ENCODE peak calls at places on chromosomes 16 and 17, in nine cellular contexts. A, P, C, Q, X, G, H, E and D are unnamed samples.

GRCh38 chr16:74107795-74108610 is 188.6 kb upstream of the PSMD7 start:
- DNase-seq in X (peak; percentile 80), G (peak; percentile 29), A (peak; percentile 60), H (no peak), P (no peak), E (no peak), C (no peak), Q (peak; percentile 2), D (no peak)

GRCh38 chr17:79942591-79943353 is 92.9 kb downstream of the TBC1D16 start:
- DNase-seq in P (no peak), C (peak; percentile 28), G (peak; percentile 49), X (no peak), E (no peak), A (no peak), Q (peak; percentile 18), H (peak; percentile 86), D (peak; percentile 70)

GRCh38 chr17:82101767-82102679 is 4.0 kb upstream of the FASN start:
- DNase-seq in A (no peak), X (peak; percentile 29), Q (no peak), E (no peak), P (no peak), C (peak; percentile 35), G (no peak), H (no peak), D (no peak)

GRCh38 chr17:79988163-79988971 is 47.3 kb downstream of the TBC1D16 start:
- DNase-seq in P (peak; percentile 55), E (no peak), H (peak; percentile 72), X (no peak), C (no peak), Q (peak; percentile 89), A (peak; percentile 83), G (peak; percentile 60), D (peak; percentile 71)

GRCh38 chr17:19725486-19725885 is 9.1 kb upstream of the SLC47A2 start:
- DNase-seq in A (no peak), G (no peak), C (no peak), X (no peak), E (no peak), P (no peak), Q (no peak), H (no peak), D (no peak)

GRCh38 chr17:65278050-65278819 is 141.1 kb downstream of the RGS9 start:
- DNase-seq in X (peak; percentile 87), E (no peak), C (peak; percentile 21), Q (peak; percentile 62), A (peak; percentile 80), P (no peak), H (no peak), G (peak; percentile 84), D (no peak)

GRCh38 chr16:28263305-28263704 is 29.0 kb upstream of the SBK1 start:
- DNase-seq in H (no peak), E (no peak), A (no peak), P (no peak), X (no peak), Q (no peak), C (no peak), G (no peak), D (no peak)

GRCh38 chr16:72105978-72106377 is 12.3 kb downstream of the DHX38 start:
- DNase-seq in Q (no peak), E (no peak), A (no peak), X (no peak), P (no peak), G (peak; percentile 42), C (no peak), H (peak; percentile 50), D (no peak)

DNA sequence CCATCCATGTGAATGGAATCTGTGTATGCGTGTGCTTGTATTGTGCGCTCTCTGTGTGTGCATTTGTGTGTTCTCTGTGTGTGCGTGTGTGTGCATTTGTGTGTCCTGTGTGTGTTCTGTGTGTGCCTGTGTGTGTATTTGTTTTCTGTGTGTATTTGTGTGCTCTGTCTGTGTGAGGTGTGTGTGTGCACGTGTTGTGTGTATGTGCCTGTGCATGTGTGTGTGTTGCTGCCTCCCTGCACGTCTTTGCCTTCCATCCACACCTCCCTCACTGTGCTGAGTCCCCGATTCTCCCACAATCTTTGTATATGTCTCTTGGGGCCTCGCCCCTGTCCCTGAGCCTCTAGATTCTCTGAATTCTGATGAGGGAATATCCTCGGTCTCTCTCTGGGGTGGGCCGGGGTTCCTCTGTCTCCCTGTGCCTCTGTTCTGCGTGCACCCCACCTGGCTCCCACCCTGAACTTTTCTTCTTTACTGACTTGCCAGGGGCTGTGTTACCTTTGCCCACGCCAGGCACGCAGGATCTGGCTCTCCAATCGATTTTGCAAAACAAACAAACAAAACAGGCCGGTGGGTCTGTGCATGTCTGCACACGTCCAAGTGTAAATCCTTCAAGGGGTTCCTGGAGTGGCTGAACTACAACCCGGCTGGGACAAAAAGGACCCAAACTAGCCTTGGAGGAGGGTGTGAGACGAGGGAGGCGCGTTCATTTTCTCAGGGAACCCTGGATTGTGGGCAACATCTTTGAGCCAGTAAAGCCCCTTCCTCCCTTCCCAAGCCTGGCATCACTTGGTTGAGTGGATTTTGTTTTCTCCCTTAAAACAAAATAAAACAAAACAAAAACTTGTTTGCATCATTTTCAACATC is 8.1 kb upstream of the FOXF1 start:
- DNase-seq in H (no peak), G (no peak), X (no peak), E (no peak), Q (no peak), P (no peak), A (no peak), C (no peak), D (no peak)
- H3K4me3 ChIP-seq in H (no peak overlapping the region), G (no peak overlapping the region), X (no peak overlapping the region), E (no peak overlapping the region), Q (no peak overlapping the region), P (peak overlapping the region; percentile 22), A (no peak overlapping the region), C (no peak overlapping the region), D (peak overlapping the region; percentile 95)

DNA sequence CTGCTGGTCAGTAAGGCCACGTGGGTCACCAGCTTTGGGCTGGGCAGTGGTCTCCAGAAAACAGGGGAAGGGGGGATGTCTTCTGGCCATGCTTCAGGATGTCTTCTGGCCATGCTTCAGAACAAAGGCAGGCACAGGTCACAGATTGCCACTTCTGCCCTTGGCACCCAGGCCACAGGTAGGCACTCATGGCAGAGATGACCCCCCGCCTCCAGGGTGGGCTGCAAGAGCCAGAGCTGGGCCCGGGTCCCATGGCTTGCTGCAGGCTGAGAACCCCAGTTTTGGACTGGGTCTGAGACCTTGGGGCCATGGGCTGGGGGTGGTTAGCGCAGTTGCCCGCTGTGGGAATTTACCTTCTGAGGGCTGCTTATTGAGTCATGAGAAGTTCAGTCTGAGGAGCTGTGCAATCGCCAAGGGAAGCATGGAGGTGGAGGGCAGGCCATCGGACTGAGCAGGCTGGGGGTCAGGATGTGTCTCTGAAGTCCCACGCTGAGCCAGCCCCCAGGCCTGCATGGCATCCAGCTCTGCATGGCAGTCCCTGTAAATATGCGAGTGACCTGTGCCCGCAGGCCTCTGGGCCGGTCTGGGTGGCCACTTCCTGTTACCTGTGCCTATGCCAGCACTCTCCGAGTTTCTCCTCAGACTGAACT is 1.6 kb downstream of the ANKRD13B start:
- DNase-seq in X (no peak), C (no peak), H (no peak), Q (no peak), P (no peak), G (no peak), E (no peak), A (no peak), D (no peak)
- H3K4me3 ChIP-seq in X (no peak overlapping the region), C (peak overlapping the region; percentile 84), H (no peak overlapping the region), Q (no peak overlapping the region), P (peak overlapping the region; percentile 64), G (no peak overlapping the region), E (no peak overlapping the region), A (no peak overlapping the region), D (peak overlapping the region; percentile 74)

GRCh38 chr17:48542956-48543853 is 1.7 kb downstream of the HOXB2 start:
- DNase-seq in Q (peak; percentile 67), E (peak; percentile 44), A (peak; percentile 62), H (no peak), X (peak; percentile 72), P (no peak), G (peak; percentile 87), C (peak; percentile 62), D (peak; percentile 83)

GRCh38 chr17:48541036-48541573 is 3.8 kb downstream of the HOXB2 start:
- DNase-seq in Q (peak; percentile 32), C (no peak), X (no peak), P (no peak), E (no peak), H (no peak), G (no peak), A (no peak), D (no peak)

GRCh38 chr17:48541574-48542113 is 3.3 kb downstream of the HOXB2 start:
- DNase-seq in E (peak; percentile 37), A (no peak), C (peak; percentile 77), H (no peak), X (no peak), Q (peak; percentile 69), P (no peak), G (peak; percentile 82), D (peak; percentile 94)

GRCh38 chr17:48543854-48544355 is 1.0 kb downstream of the HOXB2 start:
- DNase-seq in C (no peak), X (no peak), P (no peak), Q (no peak), E (no peak), H (no peak), G (no peak), A (no peak), D (no peak)

DNA sequence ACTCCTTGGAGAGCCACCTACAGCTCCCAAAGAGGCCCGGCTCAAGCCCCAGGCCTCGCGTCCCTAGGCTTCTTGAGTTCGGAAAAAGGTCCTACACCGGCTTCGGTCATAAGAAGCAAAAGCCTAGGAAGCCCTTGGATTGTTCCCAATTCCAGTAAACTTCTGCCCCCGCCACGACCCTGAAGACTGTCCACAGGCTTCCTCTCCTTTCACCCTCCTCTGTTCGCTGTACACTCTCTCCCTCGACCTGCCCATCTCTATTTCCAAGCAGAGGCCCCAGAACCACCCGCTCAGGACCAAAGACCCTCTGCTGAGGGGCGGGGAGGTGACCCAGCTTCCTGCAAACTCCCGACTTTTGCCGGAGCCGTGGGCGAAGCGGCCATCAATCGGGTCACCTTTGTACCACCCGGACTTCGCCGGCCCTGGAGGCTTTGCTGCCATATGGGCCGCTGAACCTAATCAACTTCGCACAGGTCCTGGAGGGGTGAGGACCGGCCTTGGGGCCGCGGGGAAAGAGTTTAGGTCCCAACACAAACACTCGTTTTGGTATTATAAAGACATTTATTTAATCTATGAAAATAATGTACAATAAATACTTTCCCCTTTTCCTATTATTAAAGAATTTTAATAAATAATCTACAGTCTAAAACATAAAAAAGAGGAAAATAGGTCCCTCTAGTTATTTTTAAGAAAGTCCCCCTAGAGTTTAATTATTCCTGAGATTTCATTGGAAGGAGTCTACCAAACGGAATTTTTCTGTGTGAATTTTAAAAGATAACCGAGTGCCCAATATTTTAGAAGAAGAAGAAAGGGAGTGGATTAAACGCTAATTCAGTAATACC is 2.6 kb downstream of the HOXB2 start:
- DNase-seq in G (peak; percentile 58), H (no peak), Q (peak; percentile 34), P (no peak), A (no peak), C (no peak), X (no peak), E (no peak), D (no peak)
- H3K4me3 ChIP-seq in G (peak overlapping the region; percentile 58), H (peak overlapping the region; percentile 52), Q (peak overlapping the region; percentile 96), P (peak overlapping the region; percentile 87), A (peak overlapping the region; percentile 62), C (peak overlapping the region; percentile 85), X (no peak overlapping the region), E (peak overlapping the region; percentile 81), D (peak overlapping the region; percentile 82)

GRCh38 chr17:59149051-59149450 is 5.9 kb downstream of the SKA2 start:
- DNase-seq in Q (peak; percentile 57), P (no peak), H (no peak), E (no peak), X (no peak), G (no peak), A (no peak), C (no peak), D (no peak)

GRCh38 chr17:59152925-59153324 is 2.1 kb downstream of the SKA2 start:
- DNase-seq in Q (no peak), X (no peak), H (no peak), C (no peak), P (no peak), A (no peak), G (no peak), E (no peak), D (no peak)

GRCh38 chr17:59151007-59151406 is 4.0 kb downstream of the SKA2 start:
- DNase-seq in C (no peak), H (no peak), P (no peak), E (no peak), A (no peak), Q (peak; percentile 6), X (no peak), G (no peak), D (no peak)

GRCh38 chr17:59149841-59150511 is 5.0 kb downstream of the SKA2 start:
- DNase-seq in H (no peak), X (no peak), C (no peak), G (no peak), A (no peak), E (no peak), P (no peak), Q (no peak), D (no peak)

GRCh38 chr17:59151591-59151990 is 3.4 kb downstream of the SKA2 start:
- DNase-seq in Q (no peak), E (no peak), H (no peak), P (no peak), A (no peak), C (no peak), G (no peak), X (peak; percentile 16), D (no peak)
- H3K4me3 ChIP-seq in Q (no peak overlapping the region), E (no peak overlapping the region), H (no peak overlapping the region), P (peak overlapping the region; percentile 44), A (no peak overlapping the region), C (no peak overlapping the region), G (no peak overlapping the region), X (no peak overlapping the region), D (no peak overlapping the region)